ENCODE peak calls at places on chromosomes 1 and 21, in eight cellular contexts. One of them, this sample, is unnamed. For H3K9me3, the result is how much of the 10 kb centered on the place peaks cover.

GRCh38 chr1:110896090-110896489 is 23.1 kb downstream of the CD53 start:
- DNase-seq in H9: no peak
- DNase-seq in tibial nerve: no peak
- DNase-seq in neuronal stem cell: no peak
- DNase-seq in CD8-positive, alpha-beta T cell: no peak
- DNase-seq in A549: no peak
- DNase-seq in CD8-positive, alpha-beta memory T cell: no peak
- DNase-seq in PC-9: no peak
- DNase-seq in this sample: no peak

GRCh38 chr1:73044241-73044640 is 761.9 kb upstream of the NEGR1 start:
- DNase-seq in CD8-positive, alpha-beta memory T cell: no peak
- DNase-seq in neuronal stem cell: no peak
- DNase-seq in PC-9: no peak
- DNase-seq in tibial nerve: no peak
- DNase-seq in CD8-positive, alpha-beta T cell: no peak
- DNase-seq in H9: no peak
- DNase-seq in A549: no peak
- DNase-seq in this sample: no peak

GRCh38 chr1:205032512-205032911 is 10.5 kb upstream of the CNTN2 start:
- DNase-seq in CD8-positive, alpha-beta memory T cell: no peak
- DNase-seq in neuronal stem cell: no peak
- DNase-seq in tibial nerve: no peak
- DNase-seq in CD8-positive, alpha-beta T cell: no peak
- DNase-seq in H9: no peak
- DNase-seq in PC-9: no peak
- DNase-seq in A549: no peak
- DNase-seq in this sample: no peak

GRCh38 chr21:44972821-44973220 is 33.0 kb downstream of the SLX9 start:
- DNase-seq in H9: no peak
- DNase-seq in CD8-positive, alpha-beta T cell: no peak
- DNase-seq in A549: no peak
- DNase-seq in CD8-positive, alpha-beta memory T cell: no peak
- DNase-seq in neuronal stem cell: no peak
- DNase-seq in tibial nerve: no peak
- DNase-seq in PC-9: peak
- DNase-seq in this sample: no peak

GRCh38 chr1:168811213-168811612 is 82.2 kb upstream of the DPT start:
- DNase-seq in A549: no peak
- DNase-seq in neuronal stem cell: no peak
- DNase-seq in tibial nerve: no peak
- DNase-seq in PC-9: no peak
- DNase-seq in CD8-positive, alpha-beta T cell: no peak
- DNase-seq in H9: no peak
- DNase-seq in CD8-positive, alpha-beta memory T cell: no peak
- DNase-seq in this sample: no peak

GRCh38 chr1:164586619-164587018 is 27.6 kb downstream of the PBX1 start:
- DNase-seq in A549: no peak
- DNase-seq in CD8-positive, alpha-beta memory T cell: no peak
- DNase-seq in CD8-positive, alpha-beta T cell: no peak
- DNase-seq in tibial nerve: no peak
- DNase-seq in neuronal stem cell: no peak
- DNase-seq in PC-9: no peak
- DNase-seq in H9: no peak
- DNase-seq in this sample: no peak

GRCh38 chr1:36089393-36090121 is 865 bp downstream of the ADPRS start:
- DNase-seq in CD8-positive, alpha-beta T cell: no peak
- DNase-seq in CD8-positive, alpha-beta memory T cell: no peak
- DNase-seq in H9: no peak
- DNase-seq in tibial nerve: no peak
- DNase-seq in PC-9: peak
- DNase-seq in neuronal stem cell: no peak
- DNase-seq in A549: no peak
- DNase-seq in this sample: no peak

GRCh38 chr1:235697517-235697916 is 47.9 kb upstream of the GNG4 start:
- DNase-seq in H9: no peak
- DNase-seq in CD8-positive, alpha-beta T cell: no peak
- DNase-seq in A549: no peak
- DNase-seq in neuronal stem cell: no peak
- DNase-seq in tibial nerve: no peak
- DNase-seq in PC-9: no peak
- DNase-seq in CD8-positive, alpha-beta memory T cell: no peak
- DNase-seq in this sample: no peak

GRCh38 chr1:32197074-32197473 is 3.3 kb upstream of the CCDC28B start:
- DNase-seq in tibial nerve: no peak
- DNase-seq in PC-9: no peak
- DNase-seq in neuronal stem cell: no peak
- DNase-seq in A549: no peak
- DNase-seq in CD8-positive, alpha-beta T cell: no peak
- DNase-seq in CD8-positive, alpha-beta memory T cell: no peak
- DNase-seq in H9: no peak
- DNase-seq in this sample: no peak

GRCh38 chr1:145918992-145919939 is 749 bp upstream of the PEX11B start:
- DNase-seq in CD8-positive, alpha-beta T cell: no peak
- DNase-seq in CD8-positive, alpha-beta memory T cell: no peak
- DNase-seq in A549: peak
- DNase-seq in PC-9: peak
- DNase-seq in tibial nerve: peak
- DNase-seq in neuronal stem cell: peak
- DNase-seq in H9: peak
- DNase-seq in this sample: no peak

GRCh38 chr1:23169727-23170335 is 1.2 kb upstream of the LUZP1 start:
- DNase-seq in PC-9: no peak
- DNase-seq in A549: no peak
- DNase-seq in CD8-positive, alpha-beta T cell: peak
- DNase-seq in CD8-positive, alpha-beta memory T cell: no peak
- DNase-seq in tibial nerve: peak
- DNase-seq in H9: peak
- DNase-seq in neuronal stem cell: no peak
- DNase-seq in this sample: no peak

GRCh38 chr1:66248746-66249145 is 285.2 kb upstream of the SGIP1 start:
- DNase-seq in CD8-positive, alpha-beta memory T cell: no peak
- DNase-seq in tibial nerve: peak
- DNase-seq in CD8-positive, alpha-beta T cell: no peak
- DNase-seq in PC-9: no peak
- DNase-seq in A549: no peak
- DNase-seq in H9: no peak
- DNase-seq in neuronal stem cell: no peak
- DNase-seq in this sample: no peak

DNA sequence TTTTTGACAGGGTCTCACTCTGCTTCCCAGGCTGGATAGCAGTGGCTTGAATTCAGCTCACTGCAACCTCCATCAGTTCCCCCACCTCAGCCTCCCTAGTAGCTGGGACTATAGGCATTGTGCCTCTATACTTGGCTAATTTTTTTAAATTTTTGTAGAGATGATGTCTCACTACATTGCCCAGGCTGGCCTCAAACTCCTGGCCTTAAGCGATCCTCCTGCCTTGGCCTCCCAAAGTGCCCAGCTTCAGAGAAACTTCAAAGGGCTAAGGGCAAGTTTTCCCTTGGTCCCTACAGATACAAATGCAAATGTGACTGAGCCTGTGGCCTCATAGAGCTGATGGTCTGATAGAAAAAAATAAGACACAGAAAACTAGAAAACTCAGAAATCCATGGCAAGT is 52.9 kb upstream of the PRRC2C start:
- DNase-seq in A549: no peak
- DNase-seq in CD8-positive, alpha-beta T cell: no peak
- DNase-seq in PC-9: no peak
- DNase-seq in CD8-positive, alpha-beta memory T cell: no peak
- DNase-seq in tibial nerve: no peak
- DNase-seq in neuronal stem cell: no peak
- DNase-seq in H9: no peak
- DNase-seq in this sample: no peak
- H3K9me3 ChIP-seq in A549: under half
- H3K9me3 ChIP-seq in CD8-positive, alpha-beta T cell: under half
- H3K9me3 ChIP-seq in PC-9: under half
- H3K9me3 ChIP-seq in CD8-positive, alpha-beta memory T cell: under half
- H3K9me3 ChIP-seq in tibial nerve: under half
- H3K9me3 ChIP-seq in neuronal stem cell: under half
- H3K9me3 ChIP-seq in H9: under half
- H3K9me3 ChIP-seq in this sample: under half

GRCh38 chr1:89476072-89476471 is 48.6 kb upstream of the LRRC8B start:
- DNase-seq in A549: no peak
- DNase-seq in CD8-positive, alpha-beta memory T cell: no peak
- DNase-seq in PC-9: no peak
- DNase-seq in H9: no peak
- DNase-seq in tibial nerve: no peak
- DNase-seq in CD8-positive, alpha-beta T cell: no peak
- DNase-seq in neuronal stem cell: no peak
- DNase-seq in this sample: no peak

GRCh38 chr1:89472886-89473285 is 51.7 kb upstream of the LRRC8B start:
- DNase-seq in A549: no peak
- DNase-seq in tibial nerve: no peak
- DNase-seq in neuronal stem cell: no peak
- DNase-seq in CD8-positive, alpha-beta T cell: no peak
- DNase-seq in H9: no peak
- DNase-seq in PC-9: no peak
- DNase-seq in CD8-positive, alpha-beta memory T cell: no peak
- DNase-seq in this sample: no peak

GRCh38 chr1:89472253-89472652 is 52.4 kb upstream of the LRRC8B start:
- DNase-seq in neuronal stem cell: no peak
- DNase-seq in CD8-positive, alpha-beta T cell: no peak
- DNase-seq in CD8-positive, alpha-beta memory T cell: no peak
- DNase-seq in H9: no peak
- DNase-seq in PC-9: no peak
- DNase-seq in tibial nerve: no peak
- DNase-seq in A549: no peak
- DNase-seq in this sample: no peak

GRCh38 chr1:89475269-89475668 is 49.4 kb upstream of the LRRC8B start:
- DNase-seq in CD8-positive, alpha-beta T cell: no peak
- DNase-seq in A549: no peak
- DNase-seq in PC-9: no peak
- DNase-seq in neuronal stem cell: no peak
- DNase-seq in tibial nerve: no peak
- DNase-seq in CD8-positive, alpha-beta memory T cell: no peak
- DNase-seq in H9: no peak
- DNase-seq in this sample: no peak
- H3K9me3 ChIP-seq in CD8-positive, alpha-beta T cell: under half
- H3K9me3 ChIP-seq in A549: under half
- H3K9me3 ChIP-seq in PC-9: under half
- H3K9me3 ChIP-seq in neuronal stem cell: under half
- H3K9me3 ChIP-seq in tibial nerve: under half
- H3K9me3 ChIP-seq in CD8-positive, alpha-beta memory T cell: under half
- H3K9me3 ChIP-seq in H9: under half
- H3K9me3 ChIP-seq in this sample: under half

GRCh38 chr1:152442291-152442690 is 28.2 kb upstream of the CRNN start:
- DNase-seq in PC-9: no peak
- DNase-seq in tibial nerve: no peak
- DNase-seq in CD8-positive, alpha-beta T cell: no peak
- DNase-seq in neuronal stem cell: no peak
- DNase-seq in H9: no peak
- DNase-seq in A549: no peak
- DNase-seq in CD8-positive, alpha-beta memory T cell: no peak
- DNase-seq in this sample: no peak

GRCh38 chr1:152440635-152441471 is 26.8 kb upstream of the CRNN start:
- DNase-seq in H9: peak
- DNase-seq in CD8-positive, alpha-beta T cell: peak
- DNase-seq in neuronal stem cell: no peak
- DNase-seq in CD8-positive, alpha-beta memory T cell: peak
- DNase-seq in tibial nerve: peak
- DNase-seq in A549: peak
- DNase-seq in PC-9: peak
- DNase-seq in this sample: peak

GRCh38 chr1:152441756-152442155 is 27.7 kb upstream of the CRNN start:
- DNase-seq in PC-9: no peak
- DNase-seq in tibial nerve: no peak
- DNase-seq in CD8-positive, alpha-beta memory T cell: no peak
- DNase-seq in neuronal stem cell: no peak
- DNase-seq in CD8-positive, alpha-beta T cell: no peak
- DNase-seq in H9: no peak
- DNase-seq in A549: no peak
- DNase-seq in this sample: no peak

GRCh38 chr1:152442765-152443164 is 28.7 kb upstream of the CRNN start:
- DNase-seq in PC-9: no peak
- DNase-seq in H9: no peak
- DNase-seq in CD8-positive, alpha-beta T cell: no peak
- DNase-seq in CD8-positive, alpha-beta memory T cell: no peak
- DNase-seq in A549: no peak
- DNase-seq in tibial nerve: no peak
- DNase-seq in neuronal stem cell: no peak
- DNase-seq in this sample: no peak

DNA sequence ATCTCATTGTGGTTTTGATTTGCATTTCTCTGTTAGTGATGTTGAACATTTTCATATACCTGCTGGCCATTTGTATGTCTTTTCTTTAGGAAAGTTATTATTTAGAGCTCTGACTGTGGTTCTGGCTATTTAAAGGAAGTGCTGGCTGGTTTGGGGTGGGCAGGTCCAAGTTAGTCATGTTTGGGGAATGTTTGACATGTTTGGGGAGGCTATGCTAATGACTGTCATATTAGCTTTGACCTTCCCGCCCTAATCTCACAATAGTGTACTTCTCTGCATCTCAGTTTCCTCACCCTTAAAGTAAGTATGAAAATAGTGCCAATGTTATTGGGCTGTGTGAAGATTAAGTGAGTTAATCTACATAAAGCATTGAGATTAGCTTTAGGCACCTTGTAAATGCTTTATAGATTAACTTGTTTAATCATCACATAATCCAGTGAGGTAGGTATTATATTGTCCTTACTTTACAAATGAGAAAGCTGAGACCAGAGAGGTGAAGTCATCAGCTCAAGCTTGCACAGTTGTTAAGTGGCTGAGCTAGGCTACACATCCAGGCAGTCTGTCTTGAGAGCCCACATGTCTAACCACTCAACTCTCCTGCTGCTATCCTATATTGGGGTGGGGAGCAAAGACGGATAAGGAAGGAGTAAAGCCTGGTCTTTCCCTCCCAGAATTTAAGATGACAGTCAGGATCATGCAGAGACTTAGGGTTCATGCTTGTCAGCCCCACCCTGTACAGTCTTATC is 22.7 kb upstream of the CRNN start:
- DNase-seq in H9: no peak
- DNase-seq in tibial nerve: no peak
- DNase-seq in neuronal stem cell: no peak
- DNase-seq in PC-9: no peak
- DNase-seq in A549: no peak
- DNase-seq in CD8-positive, alpha-beta memory T cell: no peak
- DNase-seq in CD8-positive, alpha-beta T cell: no peak
- DNase-seq in this sample: no peak
- H3K9me3 ChIP-seq in H9: under half
- H3K9me3 ChIP-seq in tibial nerve: under half
- H3K9me3 ChIP-seq in neuronal stem cell: under half
- H3K9me3 ChIP-seq in PC-9: under half
- H3K9me3 ChIP-seq in A549: under half
- H3K9me3 ChIP-seq in CD8-positive, alpha-beta memory T cell: under half
- H3K9me3 ChIP-seq in CD8-positive, alpha-beta T cell: under half
- H3K9me3 ChIP-seq in this sample: under half

DNA sequence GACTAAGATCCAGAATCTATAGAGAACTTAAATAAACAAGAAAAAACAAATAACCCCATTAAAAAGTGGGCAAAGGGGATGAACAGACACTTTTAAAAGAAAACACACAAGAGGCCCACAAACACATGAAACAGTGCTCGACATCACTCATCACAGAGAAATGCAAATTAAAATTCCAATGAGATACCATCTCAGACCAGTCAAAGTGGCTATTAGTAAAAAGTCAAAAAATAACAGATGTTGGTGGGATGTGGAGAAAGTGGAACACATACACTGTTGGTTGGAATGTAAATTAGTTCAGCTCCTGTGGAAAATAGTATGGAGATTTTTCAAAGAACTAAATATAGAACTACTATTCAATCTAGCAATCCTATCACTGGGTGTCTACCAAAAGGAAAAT is 143.1 kb downstream of the IFI44 start:
- DNase-seq in neuronal stem cell: no peak
- DNase-seq in PC-9: no peak
- DNase-seq in H9: no peak
- DNase-seq in tibial nerve: no peak
- DNase-seq in CD8-positive, alpha-beta T cell: no peak
- DNase-seq in CD8-positive, alpha-beta memory T cell: no peak
- DNase-seq in A549: no peak
- DNase-seq in this sample: no peak
- H3K9me3 ChIP-seq in neuronal stem cell: under half
- H3K9me3 ChIP-seq in PC-9: under half
- H3K9me3 ChIP-seq in H9: under half
- H3K9me3 ChIP-seq in tibial nerve: under half
- H3K9me3 ChIP-seq in CD8-positive, alpha-beta T cell: under half
- H3K9me3 ChIP-seq in CD8-positive, alpha-beta memory T cell: under half
- H3K9me3 ChIP-seq in A549: under half
- H3K9me3 ChIP-seq in this sample: under half

This sample was measured in T-helper 17 cell.